ENCODE peak calls at places on chromosomes 1 and 21, in ten cellular contexts. W is progenitor cell of endocrine pancreas; Q is H7; F is stimulated activated CD8-positive, alpha-beta memory T cell treated with anti-CD3 and anti-CD28 coated beads, Interleukin-2, amount 100 ng/mL, for 48 hours; H is activated T-cell treated with anti-CD3 and anti-CD28 coated beads for 4 hours; C is K562; D is NCI-H1694; M is neural crest cell; R is CD8-positive, alpha-beta memory T cell; O is anterior cingulate cortex. Z is an unnamed sample.

GRCh38 chr1:5822266-5822665 is 170.0 kb downstream of the NPHP4 start:
- DNase-seq in W (no peak), Q (no peak), F (no peak), H (no peak), C (no peak), D (no peak), M (no peak), R (no peak), O (no peak), Z (no peak)

GRCh38 chr1:234478152-234478480 is 863 bp downstream of the TARBP1 start:
- DNase-seq in W (peak), Q (peak), F (peak), H (peak), C (peak), D (no peak), M (no peak), R (peak), O (peak), Z (peak)

GRCh38 chr1:200090252-200091159 is 63.0 kb downstream of the NR5A2 start:
- DNase-seq in W (no peak), Q (peak), F (no peak), H (no peak), C (peak), D (no peak), M (no peak), R (no peak), O (no peak), Z (no peak)

GRCh38 chr1:6657138-6657537 is 32.5 kb downstream of the THAP3 start:
- DNase-seq in W (no peak), Q (no peak), F (no peak), H (no peak), C (no peak), D (no peak), M (no peak), R (no peak), O (no peak), Z (no peak)

GRCh38 chr1:27958513-27958912 is 1.3 kb upstream of the XKR8 start:
- DNase-seq in W (no peak), Q (peak), F (no peak), H (no peak), C (no peak), D (no peak), M (no peak), R (no peak), O (no peak), Z (no peak)

GRCh38 chr1:67052741-67053534 is 1.0 kb downstream of the SLC35D1 start:
- DNase-seq in W (no peak), Q (no peak), F (no peak), H (no peak), C (peak), D (no peak), M (peak), R (no peak), O (no peak), Z (no peak)

GRCh38 chr1:170194451-170194850 is 48.7 kb downstream of the NTMT2 start:
- DNase-seq in W (no peak), Q (no peak), F (no peak), H (no peak), C (no peak), D (no peak), M (no peak), R (no peak), O (no peak), Z (no peak)

GRCh38 chr1:16173447-16174260 is 17.8 kb upstream of the EPHA2 start:
- DNase-seq in W (no peak), Q (peak), F (no peak), H (no peak), C (peak), D (no peak), M (no peak), R (no peak), O (no peak), Z (no peak)

GRCh38 chr1:204431310-204432184 is 19.9 kb upstream of the PPP1R15B start:
- DNase-seq in W (peak), Q (peak), F (peak), H (peak), C (peak), D (peak), M (peak), R (peak), O (peak), Z (peak)

GRCh38 chr21:16837319-16837718 is 675.5 kb upstream of the CXADR start:
- DNase-seq in W (no peak), Q (no peak), F (no peak), H (no peak), C (no peak), D (no peak), M (no peak), R (no peak), O (no peak), Z (no peak)

GRCh38 chr1:181517181-181517875 is 34.0 kb downstream of the CACNA1E start:
- DNase-seq in W (no peak), Q (no peak), F (no peak), H (no peak), C (no peak), D (no peak), M (no peak), R (no peak), O (no peak), Z (no peak)

GRCh38 chr1:186212574-186213224 is 162.4 kb downstream of the TPR start:
- DNase-seq in W (peak), Q (peak), F (no peak), H (no peak), C (peak), D (peak), M (peak), R (no peak), O (no peak), Z (peak)

GRCh38 chr1:155126494-155127104 is 1.1 kb upstream of the EFNA1 start:
- DNase-seq in W (peak), Q (peak), F (no peak), H (peak), C (peak), D (peak), M (peak), R (peak), O (peak), Z (no peak)

GRCh38 chr1:159222075-159222865 is 17.6 kb downstream of the ACKR1 start:
- DNase-seq in W (no peak), Q (no peak), F (no peak), H (no peak), C (no peak), D (no peak), M (no peak), R (no peak), O (no peak), Z (no peak)

GRCh38 chr1:203625623-203626189 is 926 bp upstream of the ATP2B4 start:
- DNase-seq in W (no peak), Q (no peak), F (no peak), H (peak), C (peak), D (peak), M (no peak), R (peak), O (peak), Z (no peak)

GRCh38 chr1:234604726-234605492 is 5.1 kb downstream of the IRF2BP2 start:
- DNase-seq in W (no peak), Q (no peak), F (no peak), H (no peak), C (peak), D (no peak), M (no peak), R (no peak), O (no peak), Z (no peak)

GRCh38 chr1:183000563-183000962 is 22.7 kb upstream of the LAMC1 start:
- DNase-seq in W (no peak), Q (no peak), F (no peak), H (no peak), C (no peak), D (no peak), M (no peak), R (no peak), O (no peak), Z (no peak)

GRCh38 chr1:96519851-96520281 is 201.7 kb upstream of the PTBP2 start:
- DNase-seq in W (no peak), Q (peak), F (no peak), H (no peak), C (no peak), D (no peak), M (peak), R (no peak), O (no peak), Z (no peak)

GRCh38 chr1:205988585-205988995 is 14.6 kb downstream of the RAB7B start:
- DNase-seq in W (no peak), Q (peak), F (no peak), H (no peak), C (no peak), D (no peak), M (no peak), R (no peak), O (no peak), Z (no peak)